ENCODE peak calls at places on chromosomes 4 and X, in six cellular contexts. Y is stimulated activated CD8-positive, alpha-beta memory T cell treated with anti-CD3 and anti-CD28 coated beads, Interleukin-7, amount 100 ng/mL, for 48 hours; F is mucosa of descending colon; B is posterior vena cava; K is memory B cell; N is RPMI7951. R is an unnamed sample.

GRCh38 chr4:169315530-169316306 is 45.0 kb upstream of the SH3RF1 start:
- DNase-seq in Y (no peak), F (no peak), B (no peak), K (no peak), N (peak), R (no peak)

GRCh38 chr4:7156273-7157139 is 35.8 kb upstream of the SORCS2 start:
- DNase-seq in Y (no peak), F (no peak), B (peak), K (no peak), N (no peak), R (no peak)

GRCh38 chrX:131907488-131908314 is 115.4 kb upstream of the STK26 start:
- DNase-seq in Y (no peak), F (no peak), B (no peak), K (no peak), N (peak), R (no peak)

GRCh38 chr4:177436456-177436855 is 5.8 kb downstream of the AGA start:
- DNase-seq in Y (no peak), F (no peak), B (no peak), K (no peak), N (no peak), R (no peak)

GRCh38 chrX:18638397-18638796 is 33.5 kb downstream of the RS1 start:
- DNase-seq in Y (no peak), F (no peak), B (no peak), K (no peak), N (no peak), R (no peak)

GRCh38 chr4:6115746-6116586 is 84.4 kb downstream of the JAKMIP1 start:
- DNase-seq in Y (no peak), F (no peak), B (peak), K (no peak), N (no peak), R (no peak)

GRCh38 chr4:54076673-54077072 is 12.3 kb upstream of the CHIC2 start:
- DNase-seq in Y (no peak), F (no peak), B (no peak), K (no peak), N (no peak), R (no peak)

GRCh38 chrX:142089193-142089592 is 115.9 kb downstream of the MAGEC2 start:
- DNase-seq in Y (no peak), F (no peak), B (no peak), K (no peak), N (no peak), R (peak)

GRCh38 chrX:3712080-3712869 is 1.2 kb downstream of the PRKX start:
- DNase-seq in Y (no peak), F (peak), B (peak), K (no peak), N (peak), R (no peak)

GRCh38 chr4:7428261-7429068 is 6.3 kb downstream of the PSAPL1 start:
- DNase-seq in Y (no peak), F (no peak), B (peak), K (no peak), N (no peak), R (no peak)

GRCh38 chr4:105520819-105521790 is 31.3 kb upstream of the ARHGEF38 start:
- DNase-seq in Y (no peak), F (peak), B (no peak), K (peak), N (peak), R (peak)

R was measured in COLO829.